ENCODE peak calls at places on chromosome 6, in seven cellular contexts. One of them, this sample, is unnamed.

GRCh38 chr6:36826520-36827227 is 12.6 kb downstream of the CPNE5 start:
- DNase-seq in HepG2: no peak
- DNase-seq in H1: no peak
- DNase-seq in SK-N-SH: no peak
- DNase-seq in K562: no peak
- DNase-seq in GM12878: no peak
- DNase-seq in HCT116: no peak
- DNase-seq in this sample: no peak

GRCh38 chr6:26553264-26553738 is 15.1 kb downstream of the HMGN4 start:
- DNase-seq in SK-N-SH: peak
- DNase-seq in K562: peak
- DNase-seq in HCT116: peak
- DNase-seq in HepG2: peak
- DNase-seq in GM12878: no peak
- DNase-seq in H1: no peak
- DNase-seq in this sample: no peak

GRCh38 chr6:63919556-63920110 is 284.0 kb downstream of the PHF3 start:
- DNase-seq in K562: no peak
- DNase-seq in HepG2: no peak
- DNase-seq in H1: no peak
- DNase-seq in GM12878: no peak
- DNase-seq in SK-N-SH: peak
- DNase-seq in HCT116: no peak
- DNase-seq in this sample: no peak

GRCh38 chr6:10081957-10082356 is 332.9 kb downstream of the TFAP2A start:
- DNase-seq in SK-N-SH: no peak
- DNase-seq in HCT116: no peak
- DNase-seq in K562: no peak
- DNase-seq in GM12878: no peak
- DNase-seq in H1: no peak
- DNase-seq in HepG2: no peak
- DNase-seq in this sample: no peak

GRCh38 chr6:134402372-134402984 is 84.6 kb upstream of the SGK1 start:
- DNase-seq in K562: no peak
- DNase-seq in H1: no peak
- DNase-seq in HCT116: no peak
- DNase-seq in HepG2: no peak
- DNase-seq in GM12878: no peak
- DNase-seq in SK-N-SH: no peak
- DNase-seq in this sample: no peak

GRCh38 chr6:88166901-88167624 is 916 bp upstream of the CNR1 start:
- DNase-seq in HCT116: no peak
- DNase-seq in H1: no peak
- DNase-seq in SK-N-SH: peak
- DNase-seq in HepG2: no peak
- DNase-seq in GM12878: no peak
- DNase-seq in K562: no peak
- DNase-seq in this sample: no peak

GRCh38 chr6:161407581-161407980 is 133.7 kb upstream of the AGPAT4 start:
- DNase-seq in SK-N-SH: no peak
- DNase-seq in GM12878: peak
- DNase-seq in HepG2: peak
- DNase-seq in HCT116: no peak
- DNase-seq in K562: peak
- DNase-seq in H1: no peak
- DNase-seq in this sample: no peak

GRCh38 chr6:139452176-139452876 is 77.9 kb upstream of the CITED2 start:
- DNase-seq in SK-N-SH: no peak
- DNase-seq in GM12878: no peak
- DNase-seq in HepG2: no peak
- DNase-seq in HCT116: no peak
- DNase-seq in K562: no peak
- DNase-seq in H1: no peak
- DNase-seq in this sample: no peak

GRCh38 chr6:166507809-166508373 is 78.6 kb downstream of the RAMACL start:
- DNase-seq in HCT116: no peak
- DNase-seq in K562: no peak
- DNase-seq in GM12878: no peak
- DNase-seq in HepG2: no peak
- DNase-seq in H1: no peak
- DNase-seq in SK-N-SH: no peak
- DNase-seq in this sample: no peak

GRCh38 chr6:126030045-126030444 is 43.7 kb downstream of the TRMT11 start:
- DNase-seq in K562: no peak
- DNase-seq in SK-N-SH: peak
- DNase-seq in HepG2: no peak
- DNase-seq in H1: no peak
- DNase-seq in HCT116: no peak
- DNase-seq in GM12878: no peak
- DNase-seq in this sample: no peak

GRCh38 chr6:165624871-165625639 is 38.0 kb downstream of the PDE10A start:
- DNase-seq in HCT116: no peak
- DNase-seq in HepG2: no peak
- DNase-seq in GM12878: no peak
- DNase-seq in H1: no peak
- DNase-seq in SK-N-SH: no peak
- DNase-seq in K562: no peak
- DNase-seq in this sample: no peak

GRCh38 chr6:146289816-146290588 is 253.6 kb upstream of the RAB32 start:
- DNase-seq in H1: no peak
- DNase-seq in K562: no peak
- DNase-seq in GM12878: no peak
- DNase-seq in HCT116: no peak
- DNase-seq in HepG2: no peak
- DNase-seq in SK-N-SH: no peak
- DNase-seq in this sample: no peak

GRCh38 chr6:80234411-80234810 is 127.9 kb downstream of the BCKDHB start:
- DNase-seq in K562: no peak
- DNase-seq in H1: no peak
- DNase-seq in SK-N-SH: no peak
- DNase-seq in HepG2: no peak
- DNase-seq in HCT116: no peak
- DNase-seq in GM12878: no peak
- DNase-seq in this sample: no peak

GRCh38 chr6:107561325-107561724 is 71.4 kb downstream of the SOBP start:
- DNase-seq in GM12878: no peak
- DNase-seq in H1: no peak
- DNase-seq in SK-N-SH: no peak
- DNase-seq in HepG2: no peak
- DNase-seq in HCT116: no peak
- DNase-seq in K562: no peak
- DNase-seq in this sample: no peak

GRCh38 chr6:170131351-170131750 is 159.5 kb downstream of the DLL1 start:
- DNase-seq in H1: no peak
- DNase-seq in SK-N-SH: no peak
- DNase-seq in K562: no peak
- DNase-seq in GM12878: no peak
- DNase-seq in HepG2: no peak
- DNase-seq in HCT116: no peak
- DNase-seq in this sample: no peak

GRCh38 chr6:42984924-42985475 is 630 bp downstream of the PPP2R5D start:
- DNase-seq in HCT116: no peak
- DNase-seq in H1: no peak
- DNase-seq in SK-N-SH: no peak
- DNase-seq in K562: peak
- DNase-seq in HepG2: no peak
- DNase-seq in GM12878: no peak
- DNase-seq in this sample: no peak

GRCh38 chr6:3876866-3877265 is 27.7 kb downstream of the FAM50B start:
- DNase-seq in GM12878: no peak
- DNase-seq in H1: no peak
- DNase-seq in HepG2: no peak
- DNase-seq in HCT116: no peak
- DNase-seq in K562: no peak
- DNase-seq in SK-N-SH: no peak
- DNase-seq in this sample: no peak
- TF ChIP-seq JUND in GM12878: no peak
- TF ChIP-seq JUND in H1: no peak
- TF ChIP-seq JUND in HepG2: no peak
- TF ChIP-seq JUND in HCT116: no peak
- TF ChIP-seq JUND in K562: no peak
- TF ChIP-seq JUND in SK-N-SH: no peak
- TF ChIP-seq JUND in this sample: no peak

GRCh38 chr6:27630727-27631613 is 158.1 kb upstream of the ZNF184 start:
- DNase-seq in HepG2: peak
- DNase-seq in HCT116: peak
- DNase-seq in GM12878: peak
- DNase-seq in SK-N-SH: peak
- DNase-seq in H1: peak
- DNase-seq in K562: peak
- DNase-seq in this sample: no peak

GRCh38 chr6:27631614-27631925 is 158.7 kb upstream of the ZNF184 start:
- DNase-seq in K562: no peak
- DNase-seq in HCT116: no peak
- DNase-seq in HepG2: no peak
- DNase-seq in GM12878: no peak
- DNase-seq in H1: no peak
- DNase-seq in SK-N-SH: no peak
- DNase-seq in this sample: no peak
- TF ChIP-seq JUND in K562: no peak
- TF ChIP-seq JUND in HCT116: no peak
- TF ChIP-seq JUND in HepG2: no peak
- TF ChIP-seq JUND in GM12878: no peak
- TF ChIP-seq JUND in H1: no peak
- TF ChIP-seq JUND in SK-N-SH: no peak
- TF ChIP-seq JUND in this sample: no peak

DNA sequence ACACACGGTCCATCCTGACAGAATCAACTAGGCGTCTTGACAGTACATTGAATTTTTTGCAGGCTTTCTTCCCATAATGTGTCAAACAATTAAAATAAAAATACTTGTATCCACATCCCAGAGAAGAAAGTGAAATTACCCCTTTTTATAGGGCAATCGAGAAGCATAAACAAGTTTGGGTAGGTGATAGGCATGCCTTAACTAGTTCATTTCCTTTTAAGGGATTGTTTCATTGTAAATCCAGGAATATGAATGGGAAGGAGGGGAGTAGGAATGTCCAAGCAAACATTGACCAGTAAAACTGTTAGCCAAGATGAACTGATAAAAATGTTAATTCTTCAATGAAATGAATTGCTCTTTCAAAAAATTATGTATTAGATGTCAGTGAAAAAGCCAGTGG is 31.4 kb downstream of the SASH1 start:
- DNase-seq in SK-N-SH: no peak
- DNase-seq in HepG2: no peak
- DNase-seq in GM12878: no peak
- DNase-seq in K562: no peak
- DNase-seq in H1: no peak
- DNase-seq in HCT116: no peak
- DNase-seq in this sample: no peak
- TF ChIP-seq JUND in SK-N-SH: no peak
- TF ChIP-seq JUND in HepG2: no peak
- TF ChIP-seq JUND in GM12878: no peak
- TF ChIP-seq JUND in K562: no peak
- TF ChIP-seq JUND in H1: no peak
- TF ChIP-seq JUND in HCT116: no peak
- TF ChIP-seq JUND in this sample: no peak

GRCh38 chr6:34909484-34909883 is 20.4 kb downstream of the ANKS1A start:
- DNase-seq in K562: no peak
- DNase-seq in HCT116: no peak
- DNase-seq in H1: no peak
- DNase-seq in SK-N-SH: no peak
- DNase-seq in GM12878: no peak
- DNase-seq in HepG2: no peak
- DNase-seq in this sample: no peak
- TF ChIP-seq JUND in K562: no peak
- TF ChIP-seq JUND in HCT116: no peak
- TF ChIP-seq JUND in H1: no peak
- TF ChIP-seq JUND in SK-N-SH: no peak
- TF ChIP-seq JUND in GM12878: no peak
- TF ChIP-seq JUND in HepG2: no peak
- TF ChIP-seq JUND in this sample: no peak

DNA sequence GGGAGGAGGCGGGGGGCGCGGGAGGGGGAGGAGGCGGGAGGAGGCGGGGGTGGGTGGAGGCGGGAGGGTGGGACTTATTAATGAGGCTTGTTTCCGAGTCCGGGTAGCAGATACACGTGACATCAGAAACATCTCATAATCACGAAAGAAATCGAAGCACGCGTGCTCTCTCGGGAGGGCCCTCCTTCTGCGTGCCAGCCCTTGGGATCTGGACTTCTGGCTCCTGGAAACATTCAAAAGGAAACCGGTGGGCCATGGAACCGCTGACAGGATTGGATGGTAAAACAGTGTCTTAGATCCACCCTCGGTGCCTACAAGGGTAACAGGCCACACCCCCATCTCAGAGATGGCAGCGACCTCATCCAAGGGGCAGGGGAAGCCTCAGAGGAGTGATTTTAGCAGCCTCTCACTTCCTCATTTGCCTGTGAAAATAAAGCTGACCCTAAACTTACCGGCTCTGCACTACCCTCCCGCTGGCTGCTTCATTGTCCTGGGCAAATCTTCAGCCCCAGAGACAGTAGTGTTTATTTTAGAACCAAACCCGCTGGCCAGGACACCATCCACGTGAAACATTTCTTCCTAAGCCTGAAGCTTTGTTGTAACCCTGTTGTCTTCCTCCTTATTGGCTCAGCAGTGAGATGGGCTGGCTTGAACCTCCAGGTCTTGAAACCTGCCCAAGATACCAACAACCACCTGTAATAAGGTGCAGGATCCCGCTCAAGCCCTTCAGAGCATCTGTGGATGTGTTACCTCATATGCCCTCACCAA is 97.5 kb downstream of the PSMG4 start:
- DNase-seq in GM12878: peak
- DNase-seq in HCT116: peak
- DNase-seq in SK-N-SH: peak
- DNase-seq in HepG2: peak
- DNase-seq in H1: peak
- DNase-seq in K562: peak
- DNase-seq in this sample: no peak
- TF ChIP-seq JUND in GM12878: no peak
- TF ChIP-seq JUND in HCT116: no peak
- TF ChIP-seq JUND in SK-N-SH: no peak
- TF ChIP-seq JUND in HepG2: no peak
- TF ChIP-seq JUND in H1: no peak
- TF ChIP-seq JUND in K562: no peak
- TF ChIP-seq JUND in this sample: no peak

This sample was measured in T47D.